ENCODE peak calls at places on chromosomes 5 and 9, in five cellular contexts. H, M, J, S and T are unnamed samples.

GRCh38 chr5:61575103-61575502 is 243.0 kb downstream of the ZSWIM6 start:
- DNase-seq in H (peak), M (peak), J (no peak), S (no peak), T (peak)

GRCh38 chr5:111512026-111512405 is 319 bp downstream of the STARD4 start:
- DNase-seq in H (peak), M (no peak), J (peak), S (no peak), T (peak)

GRCh38 chr9:81391457-81391825 is 297.9 kb downstream of the TLE1 start:
- DNase-seq in H (peak), M (peak), J (no peak), S (no peak), T (no peak)

GRCh38 chr9:34382879-34383278 is 6.2 kb upstream of the MYORG start:
- DNase-seq in H (no peak), M (no peak), J (no peak), S (no peak), T (no peak)

GRCh38 chr9:87886210-87887150 is 3.8 kb downstream of the SPATA31E1 start:
- DNase-seq in H (no peak), M (no peak), J (no peak), S (no peak), T (no peak)

GRCh38 chr9:81193362-81194339 is 495.7 kb downstream of the TLE1 start:
- DNase-seq in H (peak), M (no peak), J (no peak), S (no peak), T (no peak)

GRCh38 chr5:108726446-108727091 is 21.1 kb upstream of the FER start:
- DNase-seq in H (peak), M (peak), J (no peak), S (no peak), T (no peak)

GRCh38 chr9:84125046-84125445 is 144.4 kb downstream of the RMI1 start:
- DNase-seq in H (no peak), M (no peak), J (no peak), S (no peak), T (no peak)

GRCh38 chr9:97873877-97874276 is 20.9 kb downstream of the FOXE1 start:
- DNase-seq in H (peak), M (peak), J (no peak), S (no peak), T (no peak)

GRCh38 chr9:111038336-111039202 is at the start of gene LPAR1:
- DNase-seq in H (peak), M (peak), J (peak), S (peak), T (peak)

GRCh38 chr5:113293613-113294340 is 141.0 kb downstream of the TSSK1B start:
- DNase-seq in H (peak), M (peak), J (peak), S (no peak), T (no peak)

DNA sequence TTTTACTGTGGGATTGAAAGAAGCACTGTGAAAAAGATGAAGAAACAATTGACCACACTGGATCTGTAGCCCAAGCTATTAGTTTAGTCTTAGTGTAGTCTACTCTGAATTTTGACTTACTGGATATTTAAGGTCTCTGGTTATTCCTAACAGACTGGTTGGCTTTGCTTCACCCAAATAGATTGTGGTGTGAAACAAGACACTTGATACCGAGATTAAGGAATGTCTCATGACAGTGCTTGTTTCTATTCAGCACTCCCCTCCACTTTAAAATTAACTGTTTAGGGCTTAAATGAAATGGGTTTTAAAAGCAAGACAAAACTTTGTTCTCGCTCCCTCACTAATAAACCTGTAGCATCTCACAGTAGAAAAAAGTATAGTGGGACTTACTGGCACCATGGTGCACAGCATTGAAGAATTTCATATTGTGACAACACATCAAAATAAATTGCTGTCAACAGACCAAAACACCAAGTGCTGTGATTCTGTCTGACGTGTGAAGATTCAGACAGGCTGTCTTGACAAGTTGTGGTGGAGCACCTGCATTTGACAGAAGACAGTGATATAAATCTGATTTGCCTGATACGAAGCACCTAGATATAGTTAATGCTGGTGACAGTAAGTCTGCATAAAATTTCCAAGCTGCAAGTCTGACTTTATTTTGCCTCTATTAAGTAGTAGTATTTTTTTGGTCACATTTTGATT is 73.1 kb downstream of the PBX3 start:
- DNase-seq in H (no peak), M (no peak), J (peak), S (no peak), T (no peak)
- H3K27ac ChIP-seq in H (no peak), M (no peak), J (peak), S (peak), T (no peak)

GRCh38 chr9:21584890-21585289 is 102.8 kb upstream of the IFNE start:
- DNase-seq in H (no peak), M (no peak), J (no peak), S (no peak), T (no peak)

GRCh38 chr9:21590058-21590996 is 108.2 kb upstream of the IFNE start:
- DNase-seq in H (peak), M (peak), J (no peak), S (no peak), T (no peak)

GRCh38 chr9:21589344-21590056 is 107.4 kb upstream of the IFNE start:
- DNase-seq in H (no peak), M (no peak), J (no peak), S (no peak), T (no peak)

GRCh38 chr9:21583628-21584027 is 101.5 kb upstream of the IFNE start:
- DNase-seq in H (no peak), M (no peak), J (no peak), S (no peak), T (no peak)

DNA sequence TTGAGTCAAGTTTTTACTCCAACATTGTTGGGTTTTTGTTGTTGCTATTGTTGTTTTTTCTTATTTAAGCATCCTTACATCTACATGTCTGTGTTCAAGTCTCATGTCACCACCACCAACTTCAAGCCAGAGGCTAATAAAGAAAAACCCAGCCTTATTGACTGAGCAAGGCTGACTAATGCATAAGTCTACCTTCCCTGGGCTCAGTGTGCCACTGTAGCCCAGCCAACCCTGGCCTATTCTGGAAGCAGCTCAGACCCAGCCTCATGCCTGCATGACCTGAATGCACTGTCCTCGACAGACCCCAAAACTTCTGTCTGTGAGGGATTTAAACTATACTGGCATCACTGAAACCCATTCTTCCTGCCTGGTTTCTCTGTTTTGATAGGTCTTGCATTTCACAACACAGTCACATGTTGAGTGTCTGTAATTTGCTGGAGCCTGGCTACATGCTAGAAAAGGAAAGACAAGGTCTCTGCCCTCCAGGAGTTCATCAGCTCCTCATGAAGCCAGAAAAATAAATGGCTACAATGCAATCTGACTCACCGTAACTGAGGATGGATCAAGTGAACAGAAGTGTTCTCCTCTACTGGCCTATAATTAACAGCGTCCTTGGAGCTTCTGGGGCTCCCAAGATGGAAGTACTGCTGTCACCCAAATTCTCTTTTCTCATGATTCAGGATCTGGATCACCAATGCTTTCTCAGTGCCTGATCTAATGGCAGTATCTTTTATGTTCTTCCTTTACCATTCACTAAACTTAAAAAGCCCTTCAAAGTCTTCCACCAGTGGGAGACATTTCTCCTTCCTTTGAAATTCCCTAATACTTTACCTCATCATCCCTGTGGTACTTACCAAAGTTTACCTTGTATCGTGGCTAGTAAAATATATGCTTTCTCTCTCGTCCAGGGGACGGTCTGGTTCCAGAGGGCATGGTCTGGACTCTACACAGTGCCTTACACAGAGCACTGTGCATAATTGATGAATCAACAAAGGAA is 103.9 kb upstream of the IFNE start:
- DNase-seq in H (peak), M (no peak), J (no peak), S (no peak), T (no peak)
- TF ChIP-seq CTCF in H (peak), M (peak), J (peak), S (no peak), T (no peak)

GRCh38 chr5:144522698-144523097 is 352.0 kb downstream of the KCTD16 start:
- DNase-seq in H (no peak), M (no peak), J (no peak), S (no peak), T (no peak)
- H3K4me3 ChIP-seq in H (no peak), M (no peak), J (no peak), S (no peak), T (no peak)

DNA sequence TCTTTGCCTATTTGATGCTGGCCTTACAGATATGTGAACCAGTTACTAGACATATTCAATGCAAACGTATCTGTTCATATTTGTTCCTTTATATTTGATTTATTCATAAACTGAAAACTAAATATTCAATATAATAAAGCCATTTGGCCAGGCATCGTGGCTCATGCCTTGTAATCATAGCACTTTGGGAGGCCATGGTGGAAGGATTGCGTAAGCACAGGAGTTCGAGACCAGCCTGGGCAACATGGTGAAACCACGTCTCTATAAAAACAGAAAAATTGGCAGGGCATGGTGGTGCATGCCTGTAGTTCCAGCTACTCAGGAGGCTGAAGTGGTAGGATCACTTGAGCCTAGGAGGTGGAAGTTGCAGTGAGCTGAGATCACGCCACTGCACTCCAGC is 49.2 kb upstream of the CTNNAL1 start:
- DNase-seq in H (no peak), M (no peak), J (no peak), S (no peak), T (no peak)
- H3K27ac ChIP-seq in H (no peak), M (no peak), J (no peak), S (no peak), T (no peak)

GRCh38 chr9:127967151-127967809 is 13.5 kb downstream of the EEIG1 start:
- DNase-seq in H (no peak), M (no peak), J (no peak), S (no peak), T (no peak)

GRCh38 chr9:127966416-127967150 is 14.2 kb downstream of the EEIG1 start:
- DNase-seq in H (no peak), M (no peak), J (no peak), S (peak), T (peak)

GRCh38 chr9:127965953-127966352 is 14.8 kb downstream of the EEIG1 start:
- DNase-seq in H (no peak), M (no peak), J (no peak), S (no peak), T (no peak)

GRCh38 chr9:127968717-127969383 is 11.9 kb downstream of the EEIG1 start:
- DNase-seq in H (peak), M (peak), J (no peak), S (peak), T (no peak)

DNA sequence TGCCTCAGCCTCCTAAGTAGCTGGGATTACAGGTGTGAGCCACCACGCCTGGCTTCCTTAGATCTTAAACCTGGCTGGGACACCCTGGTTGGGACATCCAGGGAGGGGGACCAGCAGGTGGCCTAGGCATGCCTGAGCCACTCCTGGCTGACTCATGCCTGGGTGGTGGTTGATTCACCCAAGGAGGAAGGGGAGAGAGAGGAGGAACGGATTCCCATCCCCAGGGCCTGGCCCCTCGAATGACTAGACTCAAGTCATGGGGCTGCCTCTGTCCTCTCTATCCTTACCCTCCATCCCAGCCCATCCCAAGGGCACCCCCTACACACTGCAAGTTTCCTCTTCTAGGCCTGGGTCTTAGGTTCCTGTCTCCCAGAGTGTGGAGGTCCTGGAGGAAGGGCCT is 12.7 kb downstream of the EEIG1 start:
- DNase-seq in H (peak), M (peak), J (no peak), S (peak), T (no peak)
- TF ChIP-seq CTCF in H (peak), M (no peak), J (no peak), S (no peak), T (no peak)

DNA sequence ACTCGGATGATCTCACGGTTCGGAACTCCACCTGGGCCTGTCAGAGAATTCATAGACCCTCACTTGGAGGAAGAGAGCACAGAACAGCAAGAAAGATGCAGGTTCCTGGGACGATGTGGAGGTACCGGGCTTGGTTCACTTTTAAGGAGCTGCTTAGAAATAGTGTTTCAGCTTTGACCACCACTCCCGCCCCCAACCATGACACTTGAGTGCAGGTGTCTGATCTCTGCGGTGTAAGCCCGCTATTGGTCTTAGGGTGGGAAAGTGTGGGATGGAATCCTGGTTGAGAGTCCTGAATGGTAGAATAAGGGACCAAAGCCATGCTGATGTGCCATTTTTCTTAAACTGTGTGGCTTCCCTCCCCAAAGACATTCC is 97.2 kb upstream of the LMX1B start:
- DNase-seq in H (no peak), M (no peak), J (no peak), S (no peak), T (no peak)
- H3K4me3 ChIP-seq in H (peak), M (no peak), J (no peak), S (peak), T (no peak)

DNA sequence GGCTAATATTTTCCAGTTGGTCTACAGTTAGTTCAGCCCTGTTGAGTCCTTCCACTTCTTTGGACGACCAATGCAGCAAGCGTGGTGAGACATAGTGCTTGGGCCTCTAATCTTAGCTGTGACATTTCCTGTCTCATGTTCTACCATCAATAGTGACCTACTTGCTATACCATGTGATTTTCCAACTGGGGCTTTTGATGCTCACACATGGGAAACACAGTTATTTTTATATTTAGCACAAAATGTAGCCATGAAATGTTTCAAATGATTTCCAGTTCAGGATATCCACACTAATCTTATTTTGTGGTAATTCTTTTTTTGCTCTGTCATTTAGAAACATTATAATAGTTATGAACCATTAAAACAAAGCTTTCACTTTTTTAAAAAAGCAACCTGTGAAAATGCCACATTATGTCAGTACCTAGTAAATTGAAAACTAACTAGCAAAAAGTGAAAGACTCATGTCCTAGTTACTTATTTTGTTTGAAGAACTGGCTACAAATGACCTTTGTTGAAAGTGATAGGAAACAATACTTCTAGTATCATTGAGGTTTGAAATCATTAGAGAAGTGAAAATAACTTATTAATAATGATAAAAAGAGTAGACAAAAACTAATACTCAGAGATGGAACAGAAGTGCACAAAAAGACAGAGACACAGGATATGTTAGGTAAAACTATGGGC is 18.3 kb downstream of the MARCHF3 start:
- DNase-seq in H (no peak), M (no peak), J (no peak), S (no peak), T (no peak)
- H3K27ac ChIP-seq in H (no peak), M (no peak), J (no peak), S (no peak), T (no peak)

DNA sequence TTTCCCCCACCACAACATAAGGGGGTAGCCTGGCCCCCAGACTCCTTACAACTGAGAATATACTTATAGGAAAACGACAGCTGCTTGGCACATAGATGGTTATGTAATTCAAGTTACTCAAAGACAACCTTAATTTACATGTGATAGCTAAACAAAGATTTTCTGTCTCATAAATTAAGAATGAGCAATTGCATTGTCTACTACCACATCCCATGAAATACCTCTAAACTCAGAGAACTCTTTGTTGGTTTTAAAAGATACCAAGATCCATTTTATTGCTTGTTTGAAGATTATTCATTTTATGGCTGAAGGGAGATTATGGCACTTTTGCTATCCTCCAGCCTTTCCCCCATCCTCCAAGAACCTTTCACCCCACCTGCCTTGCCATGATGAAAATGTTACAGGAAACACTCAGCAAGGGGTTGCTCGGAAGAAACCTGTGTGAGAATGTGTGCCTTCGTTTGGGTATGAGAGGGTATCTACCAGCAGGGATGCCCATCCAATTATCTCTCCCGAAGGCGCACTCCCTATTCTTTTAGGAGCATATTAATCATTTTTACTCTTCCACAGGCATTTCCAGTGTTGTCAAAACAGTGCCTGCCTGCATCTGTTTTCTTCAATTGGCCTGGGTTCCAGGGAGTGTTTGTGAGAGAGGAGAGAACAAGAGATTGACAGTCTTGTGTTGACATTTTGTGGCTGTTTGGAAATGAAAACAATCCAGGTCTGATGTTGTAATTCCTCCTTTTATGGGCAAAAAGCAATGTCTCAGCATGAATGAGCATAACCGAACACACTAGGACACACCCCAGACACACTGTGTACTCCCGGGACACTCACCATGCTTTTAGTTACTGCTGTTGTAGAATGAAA is 208.0 kb upstream of the ANKRD55 start:
- DNase-seq in H (peak), M (peak), J (no peak), S (no peak), T (no peak)
- TF ChIP-seq CTCF in H (no peak), M (no peak), J (no peak), S (no peak), T (no peak)